ENCODE peak calls at places on chromosome 15, in six cellular contexts. Z, L, C, Q, W and S are unnamed samples.

GRCh38 chr15:101049856-101050646 is 130.9 kb downstream of the LRRK1 start:
- DNase-seq in Z (no peak), L (no peak), W (peak), C (no peak), Q (no peak), S (no peak)

GRCh38 chr15:28975766-28976179 is 90.0 kb downstream of the APBA2 start:
- DNase-seq in Z (peak), C (peak), L (peak), W (no peak), Q (peak), S (no peak)

GRCh38 chr15:75454471-75455418 is 3.3 kb upstream of the SIN3A start:
- DNase-seq in C (peak), W (peak), Z (peak), L (peak), Q (peak), S (peak)

GRCh38 chr15:57152666-57153065 is 223.6 kb upstream of the CGNL1 start:
- DNase-seq in L (peak), C (no peak), W (no peak), Q (peak), Z (no peak), S (no peak)

GRCh38 chr15:43776718-43777292 is at the start of gene ELL3:
- DNase-seq in W (peak), C (peak), Q (peak), L (peak), Z (peak), S (peak)

GRCh38 chr15:63487076-63487757 is 17.2 kb upstream of the USP3 start:
- DNase-seq in Z (peak), Q (peak), L (peak), C (peak), W (peak), S (peak)

GRCh38 chr15:84914351-84914750 is 29.9 kb downstream of the SLC28A1 start:
- DNase-seq in C (no peak), Z (no peak), L (no peak), Q (no peak), W (no peak), S (no peak)

GRCh38 chr15:89198934-89199333 is 22.4 kb downstream of the RLBP1 start:
- DNase-seq in W (no peak), Z (no peak), C (no peak), L (no peak), Q (no peak), S (no peak)

GRCh38 chr15:59176653-59177444 is 29.8 kb upstream of the LDHAL6B start:
- DNase-seq in L (no peak), Q (no peak), Z (no peak), C (no peak), W (no peak), S (no peak)

GRCh38 chr15:74174216-74174965 is 881 bp downstream of the ISLR start:
- DNase-seq in W (peak), C (no peak), Z (no peak), Q (peak), L (no peak), S (no peak)

GRCh38 chr15:62993066-62993465 is 49.5 kb upstream of the TPM1 start:
- DNase-seq in Z (no peak), Q (no peak), C (no peak), L (no peak), W (no peak), S (no peak)

GRCh38 chr15:94666553-94666952 is 435.2 kb downstream of the MCTP2 start:
- DNase-seq in W (no peak), C (no peak), Q (no peak), Z (no peak), L (no peak), S (no peak)

GRCh38 chr15:34699968-34700640 is 54.7 kb downstream of the GJD2 start:
- DNase-seq in Z (no peak), L (peak), Q (no peak), C (peak), W (no peak), S (no peak)

GRCh38 chr15:80684697-80685096 is 10.4 kb upstream of the ABHD17C start:
- DNase-seq in Q (no peak), L (no peak), C (no peak), Z (no peak), W (no peak), S (no peak)

GRCh38 chr15:62809106-62809967 is 233.2 kb upstream of the TPM1 start:
- DNase-seq in L (peak), C (peak), W (no peak), Q (peak), Z (no peak), S (no peak)

GRCh38 chr15:57743424-57743823 is 36.9 kb downstream of the POLR2M start:
- DNase-seq in C (peak), Z (no peak), L (no peak), Q (peak), W (no peak), S (peak)

GRCh38 chr15:49026700-49027099 is 19.5 kb downstream of the SECISBP2L start:
- DNase-seq in Q (no peak), W (no peak), Z (no peak), C (no peak), L (no peak), S (no peak)

GRCh38 chr15:88342666-88343065 is 86.1 kb upstream of the NTRK3 start:
- DNase-seq in Q (no peak), Z (no peak), C (no peak), W (no peak), L (no peak), S (no peak)

GRCh38 chr15:25862469-25863066 is 559 bp downstream of the ATP10A start:
- DNase-seq in Q (no peak), Z (peak), L (peak), W (no peak), C (peak), S (peak)

GRCh38 chr15:96412045-96412918 is 81.8 kb downstream of the NR2F2 start:
- DNase-seq in Z (no peak), L (no peak), C (no peak), W (no peak), Q (no peak), S (no peak)

GRCh38 chr15:40471778-40472130 is 970 bp downstream of the CHST14 start:
- DNase-seq in Q (peak), L (no peak), Z (no peak), C (peak), W (no peak), S (peak)

GRCh38 chr15:43930556-43930955 is 103.8 kb downstream of the WDR76 start:
- DNase-seq in Z (peak), C (no peak), L (no peak), W (no peak), Q (no peak), S (no peak)

GRCh38 chr15:36323607-36324006 is 255.8 kb upstream of the CDIN1 start:
- DNase-seq in Q (no peak), Z (no peak), C (no peak), W (no peak), L (no peak), S (no peak)

GRCh38 chr15:71042356-71042922 is 72.8 kb upstream of the THSD4 start:
- DNase-seq in W (no peak), Q (peak), L (no peak), Z (no peak), C (peak), S (no peak)

GRCh38 chr15:98164573-98164972 is 204.1 kb downstream of the ARRDC4 start:
- DNase-seq in Z (no peak), L (no peak), Q (no peak), W (no peak), C (peak), S (no peak)

GRCh38 chr15:37585966-37586656 is 348.3 kb upstream of the TMCO5A start:
- DNase-seq in Q (peak), Z (no peak), L (peak), W (no peak), C (peak), S (no peak)

GRCh38 chr15:83327041-83327440 is 42.6 kb upstream of the BNC1 start:
- DNase-seq in W (no peak), C (peak), Z (no peak), Q (peak), L (no peak), S (no peak)

GRCh38 chr15:38085931-38086562 is 151.6 kb downstream of the TMCO5A start:
- DNase-seq in Z (no peak), W (no peak), C (no peak), L (peak), Q (peak), S (no peak)

GRCh38 chr15:85886345-85886935 is 91.7 kb upstream of the KLHL25 start:
- DNase-seq in Z (no peak), L (no peak), C (no peak), W (no peak), Q (no peak), S (no peak)

GRCh38 chr15:75640483-75641175 is 605 bp upstream of the IMP3 start:
- DNase-seq in Z (peak), Q (peak), L (peak), W (no peak), C (peak), S (peak)

GRCh38 chr15:75672111-75672602 is 24.4 kb downstream of the SNX33 start:
- DNase-seq in C (no peak), Q (no peak), Z (no peak), L (peak), W (no peak), S (no peak)

GRCh38 chr15:65028338-65028737 is 1.1 kb downstream of the MTFMT start:
- DNase-seq in L (no peak), Q (no peak), C (no peak), W (no peak), Z (no peak), S (no peak)

GRCh38 chr15:65027593-65027992 is 1.8 kb downstream of the MTFMT start:
- DNase-seq in W (no peak), L (no peak), C (no peak), Q (no peak), Z (no peak), S (no peak)

GRCh38 chr15:65026756-65027155 is 2.7 kb downstream of the MTFMT start:
- DNase-seq in W (no peak), Q (no peak), Z (no peak), L (no peak), C (no peak), S (no peak)

GRCh38 chr15:65029736-65030208 is 333 bp upstream of the MTFMT start:
- DNase-seq in L (no peak), W (no peak), Q (no peak), Z (no peak), C (no peak), S (no peak)

GRCh38 chr15:65028921-65029735 is at the start of gene MTFMT:
- DNase-seq in C (peak), L (peak), W (peak), Q (peak), Z (peak), S (peak)
- TF ChIP-seq CTCF in C (no peak), L (no peak), W (no peak), Q (peak), Z (no peak), S (no peak)

GRCh38 chr15:45262906-45263456 is 10.9 kb downstream of the SLC28A2 start:
- DNase-seq in W (no peak), Z (no peak), L (no peak), C (no peak), Q (no peak), S (no peak)

GRCh38 chr15:45265506-45265905 is 13.5 kb downstream of the SLC28A2 start:
- DNase-seq in C (peak), W (no peak), Z (no peak), L (no peak), Q (no peak), S (no peak)

GRCh38 chr15:45263854-45264253 is 11.8 kb downstream of the SLC28A2 start:
- DNase-seq in Q (no peak), Z (no peak), W (no peak), C (no peak), L (no peak), S (no peak)

DNA sequence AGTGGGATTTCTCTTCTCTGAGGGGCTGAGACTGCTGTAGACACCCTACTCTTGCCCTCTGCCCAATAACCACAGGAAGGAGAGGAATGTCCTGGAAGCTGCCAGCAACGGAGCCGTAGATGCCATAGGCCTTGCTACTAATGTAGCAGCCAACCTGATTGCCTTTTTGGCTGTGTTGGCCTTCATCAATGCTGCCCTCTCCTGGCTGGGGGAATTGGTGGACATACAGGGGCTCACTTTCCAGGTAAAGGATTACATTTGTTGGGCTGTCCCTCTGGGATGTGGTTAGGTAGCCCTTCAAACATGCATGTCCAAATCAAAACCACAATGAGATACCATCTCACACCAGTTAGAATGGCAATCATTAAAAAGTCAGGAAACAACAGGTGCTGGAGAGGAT is 16.1 kb downstream of the SLC28A2 start:
- DNase-seq in C (peak), Z (peak), Q (no peak), W (no peak), L (no peak), S (peak)
- TF ChIP-seq CTCF in C (peak), Z (no peak), Q (no peak), W (no peak), L (no peak), S (peak)

DNA sequence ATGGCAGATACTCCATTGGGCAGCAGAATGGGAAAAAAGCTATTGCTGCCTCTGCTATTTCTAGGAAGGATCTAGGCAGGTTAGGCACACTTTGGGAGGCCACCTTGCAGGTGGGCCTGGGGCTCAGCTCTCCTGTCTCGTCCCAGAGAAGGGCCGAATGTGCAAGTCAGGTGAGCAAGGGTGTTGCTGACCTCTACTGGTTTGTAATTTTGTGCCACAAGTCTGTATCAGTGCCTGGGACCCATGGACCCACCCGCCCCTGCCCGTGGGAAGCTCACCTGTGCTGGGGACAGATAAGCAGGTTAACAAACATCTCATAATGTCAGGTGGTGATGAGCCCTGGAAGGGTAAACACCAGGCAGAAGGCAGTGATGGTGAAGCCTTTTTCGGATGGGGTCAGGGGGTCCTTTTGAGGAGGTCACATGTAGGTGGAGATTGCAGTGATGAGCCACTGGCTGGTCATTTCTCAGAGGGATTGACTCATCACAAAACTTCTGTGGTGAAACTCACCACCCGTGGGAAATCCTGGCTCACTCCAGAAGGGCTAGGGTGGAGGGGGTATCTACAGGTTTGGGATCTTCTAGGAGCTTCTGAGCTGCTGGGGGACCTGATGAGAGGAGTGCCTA is 161.3 kb downstream of the KLF13 start:
- DNase-seq in C (peak), Z (no peak), W (no peak), Q (peak), L (peak), S (no peak)
- TF ChIP-seq CTCF in C (peak), Z (no peak), W (no peak), Q (peak), L (peak), S (no peak)

DNA sequence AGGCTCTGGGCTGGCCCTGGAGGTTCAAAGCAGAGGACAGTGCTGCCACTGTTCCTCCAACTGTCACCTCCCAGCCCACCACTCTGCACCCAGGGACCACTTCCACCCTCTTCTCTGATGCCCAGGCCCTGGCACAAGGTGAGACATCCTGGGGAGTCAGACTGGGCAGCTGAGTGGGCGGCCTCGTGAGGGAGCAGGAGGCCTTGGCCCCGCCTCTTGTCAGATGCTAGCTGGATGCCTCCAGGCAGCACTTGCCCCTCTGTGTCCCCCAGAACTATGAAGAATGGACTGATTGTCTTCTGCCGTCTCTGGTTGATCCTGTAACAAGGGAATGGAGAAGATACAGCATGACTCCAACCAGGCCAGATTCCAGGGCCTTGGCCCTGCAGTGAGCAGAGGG is 191.0 kb upstream of the LINGO1 start:
- DNase-seq in Z (no peak), L (no peak), Q (no peak), W (no peak), C (no peak), S (no peak)
- TF ChIP-seq CTCF in Z (no peak), L (no peak), Q (no peak), W (no peak), C (no peak), S (no peak)

GRCh38 chr15:33135355-33135781 is 59.1 kb downstream of the FMN1 start:
- DNase-seq in C (no peak), W (no peak), L (peak), Z (no peak), Q (peak), S (no peak)
- TF ChIP-seq CTCF in C (no peak), W (no peak), L (no peak), Z (no peak), Q (no peak), S (no peak)

GRCh38 chr15:68924866-68925599 is 5.3 kb upstream of the SPESP1 start:
- DNase-seq in C (peak), Q (peak), Z (peak), L (peak), W (peak), S (peak)

DNA sequence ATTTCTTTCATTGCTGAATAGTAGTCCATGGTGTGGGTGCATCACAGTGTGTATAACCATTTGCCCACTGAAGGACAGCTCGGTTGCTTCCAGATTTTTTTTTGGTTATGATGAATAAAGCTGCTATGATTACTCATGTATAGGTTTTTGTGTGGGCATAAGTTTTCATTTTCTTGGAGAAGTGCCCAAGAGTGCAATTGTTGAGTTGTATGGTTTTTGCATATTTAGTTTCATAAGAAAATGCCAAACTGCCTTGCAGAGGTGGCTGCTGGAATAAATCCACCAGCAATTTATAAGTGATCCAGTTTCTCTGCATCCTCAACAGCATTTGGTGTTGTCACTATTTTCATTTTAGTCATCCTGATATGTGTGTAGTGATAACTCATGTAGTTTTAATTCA is 8.4 kb upstream of the SPESP1 start:
- DNase-seq in Z (no peak), Q (no peak), W (no peak), L (no peak), C (peak), S (no peak)
- TF ChIP-seq CTCF in Z (no peak), Q (no peak), W (no peak), L (no peak), C (no peak), S (no peak)

DNA sequence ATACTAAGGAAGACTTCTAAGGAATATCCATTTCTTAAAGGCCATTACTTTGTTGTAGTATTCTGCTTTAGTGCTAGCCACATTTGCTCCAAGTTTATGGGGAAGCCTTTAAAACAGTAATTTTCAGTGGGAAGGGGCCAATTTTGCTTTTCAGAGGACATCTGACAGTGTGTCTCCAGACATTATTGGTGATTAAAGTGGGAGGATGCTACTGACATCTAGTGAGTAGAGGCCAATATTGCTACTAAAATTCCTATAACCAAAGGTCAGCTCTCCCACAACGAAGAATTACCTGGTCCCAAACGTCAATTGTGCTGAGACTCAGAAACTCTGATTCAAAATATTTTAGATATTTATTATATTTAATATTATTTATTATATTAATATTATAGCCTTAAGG is 24.8 kb downstream of the SLC28A2 start:
- DNase-seq in W (no peak), Z (peak), Q (peak), C (peak), L (peak), S (no peak)
- TF ChIP-seq CTCF in W (no peak), Z (peak), Q (peak), C (peak), L (peak), S (no peak)